ENCODE peak calls at places on chromosomes 5 and 9, in six cellular contexts. Q, P, F, S, K and X are unnamed samples.
A peak's percentile ranks its signal among the peaks of the same experiment; 100 is the strongest.

GRCh38 chr5:45060686-45061085 is 251.9 kb downstream of the MRPS30 start:
- DNase-seq in S (no peak), F (no peak), K (no peak), P (no peak), Q (no peak), X (no peak)

GRCh38 chr5:132023258-132024116 is 12.0 kb upstream of the ACSL6 start:
- DNase-seq in K (no peak), S (no peak), F (no peak), P (no peak), Q (no peak), X (no peak)

GRCh38 chr5:176547811-176548210 is 1.3 kb upstream of the CDHR2 start:
- DNase-seq in F (no peak), K (no peak), S (no peak), Q (no peak), P (no peak), X (no peak)

GRCh38 chr9:30967484-30967883 is 1417.0 kb upstream of the ACO1 start:
- DNase-seq in Q (no peak), F (no peak), P (no peak), K (no peak), S (no peak), X (no peak)

GRCh38 chr5:157449011-157449723 is 10.8 kb upstream of the NIPAL4 start:
- DNase-seq in F (no peak), P (peak; percentile 68), S (no peak), K (no peak), Q (no peak), X (no peak)

GRCh38 chr9:1978941-1979340 is 36.2 kb upstream of the SMARCA2 start:
- DNase-seq in S (peak; percentile 14), K (no peak), P (peak; percentile 18), Q (no peak), F (no peak), X (no peak)

GRCh38 chr5:16742938-16743337 is 126.1 kb upstream of the RETREG1 start:
- DNase-seq in F (no peak), S (no peak), Q (no peak), K (no peak), P (no peak), X (no peak)

GRCh38 chr5:125549322-125549871 is 803.0 kb upstream of the ZNF608 start:
- DNase-seq in Q (no peak), K (no peak), F (no peak), S (no peak), P (no peak), X (no peak)

GRCh38 chr9:8468048-8468600 is 668.5 kb upstream of the DMAC1 start:
- DNase-seq in K (no peak), S (no peak), F (no peak), P (no peak), Q (no peak), X (no peak)

GRCh38 chr5:111548312-111548930 is 36.1 kb upstream of the STARD4 start:
- DNase-seq in P (no peak), Q (no peak), S (no peak), K (no peak), F (no peak), X (no peak)

GRCh38 chr5:126988021-126988569 is 42.3 kb downstream of the MARCHF3 start:
- DNase-seq in K (peak; percentile 38), Q (no peak), F (no peak), P (no peak), S (no peak), X (no peak)